ENCODE peak calls at places on chromosomes 4 and X, in eight cellular contexts. One of them, this sample, is unnamed. For H3K4me1 and H3K9me3, the result is how much of the 10 kb centered on the place peaks cover.

GRCh38 chr4:177177446-177178160 is 132.1 kb upstream of the NEIL3 start:
- DNase-seq in left ventricle myocardium inferior: no peak
- DNase-seq in GM23248: peak
- DNase-seq in neuronal stem cell: no peak
- DNase-seq in heart left ventricle: no peak
- DNase-seq in PC-3: no peak
- DNase-seq in uterus: no peak
- DNase-seq in neural progenitor cell: no peak
- DNase-seq in this sample: no peak

GRCh38 chr4:106201373-106201772 is 114.6 kb downstream of the TBCK start:
- DNase-seq in left ventricle myocardium inferior: no peak
- DNase-seq in GM23248: peak
- DNase-seq in neuronal stem cell: no peak
- DNase-seq in heart left ventricle: no peak
- DNase-seq in PC-3: peak
- DNase-seq in uterus: no peak
- DNase-seq in neural progenitor cell: peak
- DNase-seq in this sample: no peak

GRCh38 chrX:3226087-3226486 is 120.4 kb downstream of the MXRA5 start:
- DNase-seq in left ventricle myocardium inferior: no peak
- DNase-seq in GM23248: no peak
- DNase-seq in neuronal stem cell: no peak
- DNase-seq in heart left ventricle: no peak
- DNase-seq in PC-3: no peak
- DNase-seq in uterus: no peak
- DNase-seq in neural progenitor cell: no peak
- DNase-seq in this sample: no peak

GRCh38 chr4:33302298-33302697 is 2582.1 kb downstream of the PCDH7 start:
- DNase-seq in left ventricle myocardium inferior: no peak
- DNase-seq in GM23248: no peak
- DNase-seq in neuronal stem cell: no peak
- DNase-seq in heart left ventricle: no peak
- DNase-seq in PC-3: peak
- DNase-seq in uterus: no peak
- DNase-seq in neural progenitor cell: no peak
- DNase-seq in this sample: no peak

GRCh38 chr4:100372432-100372831 is 145.4 kb downstream of the EMCN start:
- DNase-seq in left ventricle myocardium inferior: no peak
- DNase-seq in GM23248: peak
- DNase-seq in neuronal stem cell: no peak
- DNase-seq in heart left ventricle: no peak
- DNase-seq in PC-3: peak
- DNase-seq in uterus: no peak
- DNase-seq in neural progenitor cell: peak
- DNase-seq in this sample: no peak

GRCh38 chr4:187606581-187606980 is 389.0 kb upstream of the ZFP42 start:
- DNase-seq in left ventricle myocardium inferior: no peak
- DNase-seq in GM23248: peak
- DNase-seq in neuronal stem cell: peak
- DNase-seq in heart left ventricle: peak
- DNase-seq in PC-3: peak
- DNase-seq in uterus: no peak
- DNase-seq in neural progenitor cell: peak
- DNase-seq in this sample: peak

GRCh38 chr4:88866862-88867550 is 169.4 kb upstream of the NAP1L5 start:
- DNase-seq in left ventricle myocardium inferior: no peak
- DNase-seq in GM23248: peak
- DNase-seq in neuronal stem cell: no peak
- DNase-seq in heart left ventricle: no peak
- DNase-seq in PC-3: peak
- DNase-seq in uterus: no peak
- DNase-seq in neural progenitor cell: no peak
- DNase-seq in this sample: no peak

GRCh38 chr4:41751325-41752061 is 3.0 kb upstream of the PHOX2B start:
- DNase-seq in left ventricle myocardium inferior: no peak
- DNase-seq in GM23248: no peak
- DNase-seq in neuronal stem cell: peak
- DNase-seq in heart left ventricle: no peak
- DNase-seq in PC-3: no peak
- DNase-seq in uterus: no peak
- DNase-seq in neural progenitor cell: peak
- DNase-seq in this sample: no peak

GRCh38 chr4:38034986-38035882 is 75.0 kb downstream of the PTTG2 start:
- DNase-seq in left ventricle myocardium inferior: no peak
- DNase-seq in GM23248: peak
- DNase-seq in neuronal stem cell: peak
- DNase-seq in heart left ventricle: no peak
- DNase-seq in PC-3: peak
- DNase-seq in uterus: peak
- DNase-seq in neural progenitor cell: peak
- DNase-seq in this sample: no peak

GRCh38 chr4:187070740-187071139 is 347.1 kb upstream of the FAT1 start:
- DNase-seq in left ventricle myocardium inferior: no peak
- DNase-seq in GM23248: no peak
- DNase-seq in neuronal stem cell: no peak
- DNase-seq in heart left ventricle: no peak
- DNase-seq in PC-3: no peak
- DNase-seq in uterus: no peak
- DNase-seq in neural progenitor cell: no peak
- DNase-seq in this sample: no peak

GRCh38 chrX:155767101-155767878 is 113.9 kb upstream of the VAMP7 start:
- DNase-seq in left ventricle myocardium inferior: peak
- DNase-seq in GM23248: peak
- DNase-seq in neuronal stem cell: peak
- DNase-seq in heart left ventricle: peak
- DNase-seq in PC-3: peak
- DNase-seq in uterus: peak
- DNase-seq in neural progenitor cell: peak
- DNase-seq in this sample: peak

GRCh38 chrX:24479924-24480722 is 15.0 kb downstream of the PDK3 start:
- DNase-seq in left ventricle myocardium inferior: no peak
- DNase-seq in GM23248: no peak
- DNase-seq in neuronal stem cell: no peak
- DNase-seq in heart left ventricle: no peak
- DNase-seq in PC-3: peak
- DNase-seq in uterus: no peak
- DNase-seq in neural progenitor cell: no peak
- DNase-seq in this sample: peak

GRCh38 chrX:30590368-30590767 is 12.8 kb upstream of the TASL start:
- DNase-seq in left ventricle myocardium inferior: no peak
- DNase-seq in GM23248: no peak
- DNase-seq in neuronal stem cell: no peak
- DNase-seq in heart left ventricle: no peak
- DNase-seq in PC-3: no peak
- DNase-seq in uterus: no peak
- DNase-seq in neural progenitor cell: no peak
- DNase-seq in this sample: no peak

GRCh38 chr4:158065176-158065575 is 107.6 kb downstream of the GASK1B start:
- DNase-seq in left ventricle myocardium inferior: no peak
- DNase-seq in GM23248: no peak
- DNase-seq in neuronal stem cell: no peak
- DNase-seq in heart left ventricle: no peak
- DNase-seq in PC-3: peak
- DNase-seq in uterus: no peak
- DNase-seq in neural progenitor cell: no peak
- DNase-seq in this sample: no peak

GRCh38 chr4:106691749-106692148 is 323.2 kb upstream of the GIMD1 start:
- DNase-seq in left ventricle myocardium inferior: no peak
- DNase-seq in GM23248: peak
- DNase-seq in neuronal stem cell: no peak
- DNase-seq in heart left ventricle: no peak
- DNase-seq in PC-3: no peak
- DNase-seq in uterus: no peak
- DNase-seq in neural progenitor cell: peak
- DNase-seq in this sample: no peak

DNA sequence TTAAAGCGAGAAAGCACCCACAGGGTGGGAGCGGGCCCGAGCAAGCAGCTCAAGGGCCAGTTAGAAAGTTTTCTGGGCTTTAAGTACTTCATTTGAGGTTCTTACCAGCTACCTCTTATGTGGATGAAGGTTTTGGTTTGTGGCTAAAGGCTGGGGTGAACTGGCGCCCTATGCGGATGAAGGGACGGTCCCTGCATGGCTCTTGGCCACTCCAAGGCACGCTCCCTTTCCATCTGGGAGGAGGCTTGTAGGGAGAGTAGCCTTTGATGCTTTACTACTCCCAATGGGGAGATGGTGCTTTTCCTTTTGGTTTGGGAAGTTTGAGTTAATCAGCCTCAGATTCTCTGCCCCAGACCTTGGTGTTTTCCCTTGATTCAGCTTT is 17.7 kb downstream of the MRFAP1 start:
- DNase-seq in left ventricle myocardium inferior: no peak
- DNase-seq in GM23248: no peak
- DNase-seq in neuronal stem cell: no peak
- DNase-seq in heart left ventricle: no peak
- DNase-seq in PC-3: no peak
- DNase-seq in uterus: no peak
- DNase-seq in neural progenitor cell: no peak
- DNase-seq in this sample: no peak
- H3K4me3 ChIP-seq in left ventricle myocardium inferior: peak
- H3K4me3 ChIP-seq in GM23248: peak
- H3K4me3 ChIP-seq in neuronal stem cell: no peak
- H3K4me3 ChIP-seq in heart left ventricle: no peak
- H3K4me3 ChIP-seq in PC-3: no peak
- H3K4me3 ChIP-seq in uterus: peak
- H3K4me3 ChIP-seq in neural progenitor cell: no peak
- H3K4me3 ChIP-seq in this sample: no peak

GRCh38 chr4:165326831-165327210 is 648 bp upstream of the MSMO1 start:
- DNase-seq in left ventricle myocardium inferior: no peak
- DNase-seq in GM23248: peak
- DNase-seq in neuronal stem cell: no peak
- DNase-seq in heart left ventricle: no peak
- DNase-seq in PC-3: peak
- DNase-seq in uterus: peak
- DNase-seq in neural progenitor cell: peak
- DNase-seq in this sample: no peak

GRCh38 chr4:165328101-165328425 is 594 bp downstream of the MSMO1 start:
- DNase-seq in left ventricle myocardium inferior: no peak
- DNase-seq in GM23248: no peak
- DNase-seq in neuronal stem cell: no peak
- DNase-seq in heart left ventricle: no peak
- DNase-seq in PC-3: no peak
- DNase-seq in uterus: no peak
- DNase-seq in neural progenitor cell: no peak
- DNase-seq in this sample: no peak

GRCh38 chr4:165327211-165328100 is at the start of gene MSMO1:
- DNase-seq in left ventricle myocardium inferior: peak
- DNase-seq in GM23248: peak
- DNase-seq in neuronal stem cell: peak
- DNase-seq in heart left ventricle: peak
- DNase-seq in PC-3: peak
- DNase-seq in uterus: peak
- DNase-seq in neural progenitor cell: peak
- DNase-seq in this sample: peak

GRCh38 chr4:165330071-165330470 is 2.6 kb downstream of the MSMO1 start:
- DNase-seq in left ventricle myocardium inferior: no peak
- DNase-seq in GM23248: no peak
- DNase-seq in neuronal stem cell: no peak
- DNase-seq in heart left ventricle: no peak
- DNase-seq in PC-3: no peak
- DNase-seq in uterus: no peak
- DNase-seq in neural progenitor cell: no peak
- DNase-seq in this sample: no peak

DNA sequence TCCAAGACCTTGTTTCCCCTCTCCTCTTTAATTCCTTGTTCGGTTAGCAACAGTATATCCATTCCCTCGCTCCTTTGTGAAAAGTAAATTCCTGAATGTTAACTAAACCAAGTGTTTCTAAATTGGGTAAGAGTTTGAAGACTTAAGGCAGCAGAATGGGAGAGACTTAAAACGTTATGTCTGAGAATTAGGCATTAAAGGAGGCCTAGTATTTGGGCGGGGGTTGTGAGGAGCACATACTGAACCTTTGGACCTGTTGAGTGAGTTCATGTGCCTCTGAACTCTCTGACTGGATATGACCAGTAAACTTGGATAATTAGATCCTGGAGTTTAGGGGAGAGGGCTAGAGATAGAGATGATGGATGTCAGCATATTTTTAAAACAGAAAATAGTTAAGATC is 1.2 kb downstream of the MSMO1 start:
- DNase-seq in left ventricle myocardium inferior: no peak
- DNase-seq in GM23248: peak
- DNase-seq in neuronal stem cell: no peak
- DNase-seq in heart left ventricle: no peak
- DNase-seq in PC-3: no peak
- DNase-seq in uterus: no peak
- DNase-seq in neural progenitor cell: peak
- DNase-seq in this sample: no peak
- H3K4me1 ChIP-seq in left ventricle myocardium inferior: under half
- H3K4me1 ChIP-seq in GM23248: under half
- H3K4me1 ChIP-seq in neuronal stem cell: under half
- H3K4me1 ChIP-seq in heart left ventricle: under half
- H3K4me1 ChIP-seq in PC-3: under half
- H3K4me1 ChIP-seq in uterus: under half
- H3K4me1 ChIP-seq in neural progenitor cell: under half
- H3K4me1 ChIP-seq in this sample: under half

DNA sequence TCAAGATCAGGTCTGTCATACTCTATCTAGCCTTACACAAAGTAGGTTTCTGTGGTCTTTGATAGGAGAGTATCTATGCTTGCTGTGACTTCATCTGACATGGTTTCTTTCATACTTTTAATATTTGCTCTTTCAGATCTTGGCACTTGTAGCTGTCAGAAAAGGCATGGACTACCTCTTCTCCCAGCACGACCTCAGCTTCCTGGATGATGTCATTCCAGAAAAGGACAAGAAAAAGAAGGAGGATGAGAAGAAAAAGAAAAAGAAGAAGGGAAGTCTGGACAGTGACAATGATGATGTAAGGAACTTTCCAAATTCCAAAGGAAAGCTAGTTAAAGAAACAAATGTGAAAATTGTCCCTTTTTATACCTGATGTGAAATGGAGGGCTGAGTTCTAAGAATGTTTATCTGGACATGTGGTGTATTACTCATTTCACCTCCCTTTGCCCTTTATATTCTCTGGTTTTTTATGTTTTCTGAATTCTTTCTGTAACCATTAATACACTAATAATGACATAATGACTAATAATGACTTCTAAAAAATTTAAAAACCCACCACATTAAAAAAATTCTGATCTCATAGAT is 221.2 kb downstream of the SLC4A4 start:
- DNase-seq in left ventricle myocardium inferior: no peak
- DNase-seq in GM23248: peak
- DNase-seq in neuronal stem cell: no peak
- DNase-seq in heart left ventricle: no peak
- DNase-seq in PC-3: peak
- DNase-seq in uterus: no peak
- DNase-seq in neural progenitor cell: no peak
- DNase-seq in this sample: no peak
- H3K9me3 ChIP-seq in left ventricle myocardium inferior: under half
- H3K9me3 ChIP-seq in GM23248: under half
- H3K9me3 ChIP-seq in neuronal stem cell: under half
- H3K9me3 ChIP-seq in heart left ventricle: under half
- H3K9me3 ChIP-seq in PC-3: under half
- H3K9me3 ChIP-seq in uterus: under half
- H3K9me3 ChIP-seq in neural progenitor cell: under half
- H3K9me3 ChIP-seq in this sample: under half

DNA sequence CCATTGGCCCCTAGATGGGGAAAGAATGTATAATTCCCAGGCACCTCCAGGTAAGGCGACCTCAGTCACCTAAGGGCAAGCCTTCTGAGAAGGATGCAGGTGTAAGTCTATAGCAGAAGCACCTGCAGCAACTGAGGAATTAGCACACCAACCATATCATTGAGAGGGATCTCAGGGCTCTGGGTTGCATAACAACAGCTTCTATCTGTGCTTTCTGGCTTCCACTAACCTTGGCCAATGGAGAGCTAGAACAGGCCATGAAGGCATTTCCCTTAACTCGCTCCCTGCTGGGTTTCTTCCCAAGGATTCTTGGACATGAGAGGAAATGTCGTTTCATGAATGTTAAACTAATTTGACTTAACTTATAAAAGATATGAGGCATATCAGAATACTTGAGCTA is 177.8 kb upstream of the GK2 start:
- DNase-seq in left ventricle myocardium inferior: no peak
- DNase-seq in GM23248: no peak
- DNase-seq in neuronal stem cell: no peak
- DNase-seq in heart left ventricle: no peak
- DNase-seq in PC-3: no peak
- DNase-seq in uterus: no peak
- DNase-seq in neural progenitor cell: no peak
- DNase-seq in this sample: no peak
- H3K4me3 ChIP-seq in left ventricle myocardium inferior: no peak
- H3K4me3 ChIP-seq in GM23248: no peak
- H3K4me3 ChIP-seq in neuronal stem cell: no peak
- H3K4me3 ChIP-seq in heart left ventricle: no peak
- H3K4me3 ChIP-seq in PC-3: no peak
- H3K4me3 ChIP-seq in uterus: no peak
- H3K4me3 ChIP-seq in neural progenitor cell: no peak
- H3K4me3 ChIP-seq in this sample: no peak